ENCODE peak calls at places on chromosomes 4 and X, in five cellular contexts. K, Q, B, H and L are unnamed samples.

GRCh38 chrX:39574178-39574577 is 523.6 kb downstream of the BCOR start:
- DNase-seq in K (peak; percentile 1), Q (no peak), B (no peak), H (no peak), L (no peak)

GRCh38 chrX:13029341-13029740 is 15.1 kb downstream of the FAM9C start:
- DNase-seq in B (no peak), K (no peak), Q (no peak), H (no peak), L (no peak)

GRCh38 chr4:154597798-154598774 is 7.5 kb upstream of the FGA start:
- DNase-seq in H (no peak), Q (no peak), B (no peak), K (no peak), L (no peak)

GRCh38 chr4:65071532-65071931 is 598.8 kb downstream of the EPHA5 start:
- DNase-seq in B (no peak), K (no peak), Q (no peak), H (no peak), L (no peak)

GRCh38 chr4:182147391-182147790 is 95.8 kb upstream of the TENM3 start:
- DNase-seq in H (no peak), B (no peak), Q (no peak), K (no peak), L (no peak)

GRCh38 chr4:2339458-2340271 is 77.8 kb upstream of the MXD4 start:
- DNase-seq in B (no peak), H (no peak), Q (no peak), K (no peak), L (no peak)

GRCh38 chrX:34631826-34632225 is 25.3 kb downstream of the TMEM47 start:
- DNase-seq in B (no peak), Q (no peak), H (no peak), K (no peak), L (no peak)

GRCh38 chrX:39491548-39492297 is 606.0 kb downstream of the BCOR start:
- DNase-seq in H (no peak), B (no peak), K (no peak), Q (peak; percentile 87), L (peak; percentile 58)

GRCh38 chr4:88533937-88534750 is 10.6 kb upstream of the PYURF start:
- DNase-seq in H (no peak), Q (no peak), K (no peak), B (no peak), L (no peak)

DNA sequence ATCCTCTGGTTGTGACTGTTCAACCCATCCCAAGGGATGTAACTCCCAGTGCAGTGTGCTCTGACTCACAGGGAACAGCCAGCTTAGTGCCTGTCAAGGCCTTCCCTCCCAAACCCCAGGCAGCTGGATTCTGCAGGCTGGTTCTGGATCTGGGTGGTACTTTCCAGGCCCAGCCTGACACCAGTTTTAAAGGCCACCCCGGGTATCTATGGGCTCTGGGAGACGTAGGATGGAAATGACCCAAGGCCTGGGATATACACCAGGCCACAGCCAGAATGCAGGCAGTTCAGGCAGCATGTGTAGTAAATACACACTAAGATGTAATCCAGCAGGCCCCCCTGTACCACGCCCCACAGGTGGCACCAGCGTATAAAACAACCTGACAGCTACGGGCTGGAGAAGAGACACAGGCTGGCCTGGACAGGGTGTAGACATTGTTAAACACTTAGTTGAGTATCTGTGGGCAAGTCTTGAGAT is 64.2 kb downstream of the SPINK2 start:
- DNase-seq in B (no peak), Q (no peak), K (no peak), H (no peak), L (no peak)
- TF ChIP-seq ZNF274 in B (no peak), Q (no peak), K (no peak), H (no peak), L (no peak)

GRCh38 chr4:84254537-84254936 is 244.6 kb downstream of the NKX6-1 start:
- DNase-seq in B (no peak), H (no peak), Q (no peak), K (no peak), L (no peak)

GRCh38 chr4:84264652-84265051 is 234.4 kb downstream of the NKX6-1 start:
- DNase-seq in B (no peak), H (no peak), Q (no peak), K (no peak), L (no peak)

GRCh38 chr4:84260495-84260894 is 238.6 kb downstream of the NKX6-1 start:
- DNase-seq in H (no peak), Q (no peak), K (no peak), B (no peak), L (no peak)

GRCh38 chr4:84263415-84263814 is 235.7 kb downstream of the NKX6-1 start:
- DNase-seq in B (no peak), H (no peak), K (no peak), Q (no peak), L (no peak)

DNA sequence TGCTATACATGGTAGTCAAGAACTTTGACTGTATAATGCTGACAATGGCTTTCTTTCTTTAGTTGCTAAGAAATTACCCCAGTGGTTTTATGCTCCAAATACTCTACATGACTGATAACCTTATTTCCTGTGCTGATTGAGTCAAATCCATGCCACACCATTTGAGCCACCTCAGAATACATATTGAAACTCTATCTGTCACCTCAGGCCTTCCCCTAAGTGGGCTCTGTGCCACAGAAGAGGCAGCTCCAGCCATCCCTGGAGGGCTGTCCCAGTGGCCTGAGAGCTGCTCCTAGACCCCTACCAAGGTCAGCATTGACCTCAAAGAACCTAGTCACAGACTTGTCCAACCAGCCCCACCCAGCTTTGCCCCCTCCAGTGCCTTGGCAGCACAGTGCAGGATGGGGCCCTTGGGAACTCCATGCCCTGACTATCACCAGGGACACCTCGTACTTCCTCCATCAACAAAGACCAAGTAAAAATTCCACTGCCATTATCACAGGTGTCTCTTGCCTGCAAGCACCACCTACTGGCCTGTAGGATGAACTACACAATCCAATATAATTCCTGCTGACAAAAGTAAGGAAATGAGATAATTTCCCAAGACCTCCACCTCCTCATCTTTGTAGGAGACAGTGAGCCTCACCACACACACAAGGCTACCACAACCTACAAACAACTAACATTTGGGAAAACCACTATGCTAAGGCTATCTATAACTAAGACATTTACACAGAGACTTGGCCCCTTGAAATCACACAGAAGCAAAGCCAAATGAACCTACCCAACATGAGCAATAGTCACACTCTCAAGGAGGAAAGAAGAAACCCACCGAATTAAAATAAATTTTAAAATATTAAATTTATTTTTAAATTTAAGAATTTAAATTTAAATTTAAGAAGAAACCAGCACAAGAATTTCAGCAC is 239.9 kb downstream of the NKX6-1 start:
- DNase-seq in B (no peak), K (peak; percentile 13), H (peak; percentile 11), Q (peak; percentile 15), L (peak; percentile 37)
- TF ChIP-seq ZNF274 in B (no peak), K (no peak), H (no peak), Q (no peak), L (no peak)

DNA sequence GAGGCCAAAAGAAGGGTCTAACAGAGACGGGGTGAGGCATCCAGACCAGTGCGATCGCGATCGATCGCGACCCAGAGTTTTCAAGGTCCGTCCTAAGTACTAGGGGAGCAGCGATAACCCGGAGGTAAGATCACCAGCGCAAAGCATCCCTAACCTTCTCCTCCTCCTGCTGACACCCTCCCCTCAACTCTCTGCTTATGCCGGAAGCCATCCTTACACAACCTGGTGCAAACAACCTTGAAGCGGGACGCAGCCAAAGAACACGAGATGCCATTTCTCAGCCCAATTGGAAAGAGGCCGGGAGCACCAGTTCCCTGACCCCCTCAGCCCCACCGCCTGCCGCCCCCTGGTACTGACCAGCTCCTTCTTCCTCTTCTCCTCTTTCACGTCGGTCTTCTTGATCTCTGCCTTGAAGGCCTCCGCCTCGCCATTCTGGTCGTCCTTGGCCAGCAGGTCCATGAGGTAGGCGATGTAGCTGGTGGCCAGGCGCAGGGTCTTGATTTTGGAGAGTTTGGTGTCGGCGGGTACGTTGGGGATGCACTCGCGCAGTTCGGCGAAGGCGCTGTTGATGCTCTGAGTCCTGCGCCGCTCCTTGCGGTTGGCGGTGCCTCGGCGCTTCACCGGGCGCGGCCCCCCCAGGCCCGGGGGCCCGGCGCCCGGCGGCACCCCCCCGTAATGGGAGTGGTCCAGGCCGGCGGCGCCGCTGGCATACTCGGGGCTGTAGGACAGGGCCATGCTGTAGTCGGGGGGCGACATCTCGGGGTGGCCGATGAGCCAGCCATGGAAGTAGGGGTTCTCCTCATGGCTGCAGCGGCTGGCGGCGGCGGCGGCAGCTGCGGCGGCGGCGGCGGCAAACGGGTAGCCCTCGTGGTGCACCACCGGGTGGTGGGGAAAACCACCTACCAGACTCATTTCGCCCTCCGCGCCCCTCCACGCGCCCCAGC is 1.4 kb downstream of the HAND2 start:
- DNase-seq in B (no peak), K (no peak), H (no peak), Q (no peak), L (no peak)
- TF ChIP-seq ZNF274 in B (no peak), K (no peak), H (no peak), Q (no peak), L (no peak)

GRCh38 chr4:139922625-139923024 is 231.4 kb downstream of the MAML3 start:
- DNase-seq in Q (no peak), H (no peak), B (no peak), K (no peak), L (no peak)
- TF ChIP-seq ZNF274 in Q (no peak), H (no peak), B (no peak), K (no peak), L (no peak)

DNA sequence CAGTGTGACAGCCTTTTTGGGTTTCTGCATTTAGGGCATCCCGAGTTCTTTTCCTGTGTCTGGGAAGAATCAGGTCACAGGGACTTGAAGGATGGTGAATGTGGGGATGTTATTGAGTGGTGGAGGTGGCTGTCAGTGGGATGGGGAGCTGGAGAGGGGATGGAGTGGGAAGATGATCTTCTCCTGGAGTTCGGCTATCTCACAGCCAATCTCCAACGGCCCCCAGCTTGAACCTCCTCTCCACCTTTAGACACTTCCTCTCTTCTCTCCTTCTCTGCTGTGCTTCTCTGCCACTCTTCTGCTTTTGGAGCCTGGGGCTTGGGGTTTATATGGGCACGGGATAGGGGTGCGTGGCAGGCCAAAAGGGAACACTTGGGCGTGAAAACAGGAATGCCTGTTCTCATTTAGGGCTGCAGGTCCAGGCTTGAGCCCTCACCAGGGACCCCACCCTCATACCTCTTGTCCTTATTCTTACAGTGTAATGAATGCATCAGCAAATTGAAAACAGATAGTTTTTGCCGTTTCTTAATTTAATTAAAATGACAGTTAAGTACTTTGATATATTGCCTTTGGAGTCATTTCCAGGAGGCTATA is 37.5 kb downstream of the USP9X start:
- DNase-seq in Q (no peak), H (no peak), B (no peak), K (no peak), L (no peak)
- TF ChIP-seq ZNF274 in Q (no peak), H (no peak), B (no peak), K (no peak), L (no peak)

GRCh38 chr4:156710571-156711195 is 260.9 kb downstream of the PDGFC start:
- DNase-seq in H (no peak), Q (no peak), K (no peak), B (no peak), L (no peak)
- TF ChIP-seq ZNF274 in H (no peak), Q (no peak), K (no peak), B (no peak), L (no peak)

GRCh38 chr4:185381794-185382193 is 13.9 kb downstream of the LRP2BP start:
- DNase-seq in B (no peak), Q (no peak), K (no peak), H (no peak), L (no peak)
- TF ChIP-seq ZNF274 in B (no peak), Q (no peak), K (no peak), H (no peak), L (no peak)